ENCODE peak calls at places on chromosomes 11 and 22, in four cellular contexts. One of them, this sample, is unnamed.

GRCh38 chr11:129643031-129643721 is 172.5 kb upstream of the TMEM45B start:
- DNase-seq in A549: peak
- DNase-seq in cardiac septum: no peak
- DNase-seq in effector CD4-positive, alpha-beta T cell: no peak
- DNase-seq in this sample: no peak

GRCh38 chr11:109048098-109048497 is 373.9 kb upstream of the C11orf87 start:
- DNase-seq in A549: no peak
- DNase-seq in cardiac septum: no peak
- DNase-seq in effector CD4-positive, alpha-beta T cell: no peak
- DNase-seq in this sample: no peak

GRCh38 chr11:95884364-95884763 is 39.5 kb downstream of the MTMR2 start:
- DNase-seq in A549: no peak
- DNase-seq in cardiac septum: no peak
- DNase-seq in effector CD4-positive, alpha-beta T cell: no peak
- DNase-seq in this sample: no peak

GRCh38 chr11:67583319-67584204 is at the start of gene GSTP1:
- DNase-seq in A549: peak
- DNase-seq in cardiac septum: peak
- DNase-seq in effector CD4-positive, alpha-beta T cell: peak
- DNase-seq in this sample: peak

GRCh38 chr22:24102366-24103200 is 78.7 kb upstream of the SUSD2 start:
- DNase-seq in A549: no peak
- DNase-seq in cardiac septum: peak
- DNase-seq in effector CD4-positive, alpha-beta T cell: no peak
- DNase-seq in this sample: no peak

GRCh38 chr22:40325315-40325714 is 21.0 kb upstream of the ADSL start:
- DNase-seq in A549: no peak
- DNase-seq in cardiac septum: no peak
- DNase-seq in effector CD4-positive, alpha-beta T cell: peak
- DNase-seq in this sample: no peak

GRCh38 chr11:77660947-77661346 is 23.4 kb upstream of the CLNS1A start:
- DNase-seq in A549: no peak
- DNase-seq in cardiac septum: no peak
- DNase-seq in effector CD4-positive, alpha-beta T cell: no peak
- DNase-seq in this sample: no peak

GRCh38 chr11:27786864-27787263 is 86.6 kb upstream of the BDNF start:
- DNase-seq in A549: no peak
- DNase-seq in cardiac septum: no peak
- DNase-seq in effector CD4-positive, alpha-beta T cell: no peak
- DNase-seq in this sample: no peak

GRCh38 chr11:131099013-131099412 is 182.7 kb upstream of the SNX19 start:
- DNase-seq in A549: peak
- DNase-seq in cardiac septum: no peak
- DNase-seq in effector CD4-positive, alpha-beta T cell: no peak
- DNase-seq in this sample: no peak

GRCh38 chr22:39661842-39662676 is 91.5 kb downstream of the CACNA1I start:
- DNase-seq in A549: no peak
- DNase-seq in cardiac septum: no peak
- DNase-seq in effector CD4-positive, alpha-beta T cell: peak
- DNase-seq in this sample: no peak

GRCh38 chr11:108467091-108467823 is at the start of gene C11orf65:
- DNase-seq in A549: peak
- DNase-seq in cardiac septum: peak
- DNase-seq in effector CD4-positive, alpha-beta T cell: peak
- DNase-seq in this sample: peak

GRCh38 chr11:2663506-2663905 is 36.3 kb downstream of the KCNQ1OT1 start:
- DNase-seq in A549: no peak
- DNase-seq in cardiac septum: no peak
- DNase-seq in effector CD4-positive, alpha-beta T cell: no peak
- DNase-seq in this sample: no peak

GRCh38 chr11:126746443-126746842 is 254.1 kb downstream of the KIRREL3 start:
- DNase-seq in A549: no peak
- DNase-seq in cardiac septum: no peak
- DNase-seq in effector CD4-positive, alpha-beta T cell: no peak
- DNase-seq in this sample: no peak

GRCh38 chr11:2529636-2530035 is 84.8 kb downstream of the KCNQ1 start:
- DNase-seq in A549: no peak
- DNase-seq in cardiac septum: peak
- DNase-seq in effector CD4-positive, alpha-beta T cell: no peak
- DNase-seq in this sample: no peak

GRCh38 chr11:70323811-70324210 is 53.3 kb downstream of the PPFIA1 start:
- DNase-seq in A549: no peak
- DNase-seq in cardiac septum: no peak
- DNase-seq in effector CD4-positive, alpha-beta T cell: no peak
- DNase-seq in this sample: no peak

GRCh38 chr11:59184876-59185275 is 12.9 kb downstream of the DTX4 start:
- DNase-seq in A549: no peak
- DNase-seq in cardiac septum: no peak
- DNase-seq in effector CD4-positive, alpha-beta T cell: no peak
- DNase-seq in this sample: no peak

GRCh38 chr11:29159552-29160465 is 857.0 kb downstream of the KCNA4 start:
- DNase-seq in A549: peak
- DNase-seq in cardiac septum: no peak
- DNase-seq in effector CD4-positive, alpha-beta T cell: no peak
- DNase-seq in this sample: peak

GRCh38 chr11:86151188-86152005 is 82.5 kb upstream of the PICALM start:
- DNase-seq in A549: no peak
- DNase-seq in cardiac septum: peak
- DNase-seq in effector CD4-positive, alpha-beta T cell: no peak
- DNase-seq in this sample: peak

GRCh38 chr11:6667733-6668374 is 12.2 kb upstream of the DCHS1 start:
- DNase-seq in A549: peak
- DNase-seq in cardiac septum: no peak
- DNase-seq in effector CD4-positive, alpha-beta T cell: peak
- DNase-seq in this sample: no peak

GRCh38 chr22:44158766-44159165 is 22.0 kb upstream of the PARVG start:
- DNase-seq in A549: no peak
- DNase-seq in cardiac septum: no peak
- DNase-seq in effector CD4-positive, alpha-beta T cell: no peak
- DNase-seq in this sample: peak

GRCh38 chr11:112499153-112499907 is 238.7 kb upstream of the PLET1 start:
- DNase-seq in A549: no peak
- DNase-seq in cardiac septum: no peak
- DNase-seq in effector CD4-positive, alpha-beta T cell: no peak
- DNase-seq in this sample: no peak

GRCh38 chr22:20126284-20127029 is 5.1 kb upstream of the ZDHHC8 start:
- DNase-seq in A549: no peak
- DNase-seq in cardiac septum: no peak
- DNase-seq in effector CD4-positive, alpha-beta T cell: no peak
- DNase-seq in this sample: no peak

GRCh38 chr11:68020575-68020974 is 9.9 kb upstream of the NDUFS8 start:
- DNase-seq in A549: peak
- DNase-seq in cardiac septum: no peak
- DNase-seq in effector CD4-positive, alpha-beta T cell: no peak
- DNase-seq in this sample: no peak

GRCh38 chr22:38941488-38941987 is 15.9 kb upstream of the APOBEC3A start:
- DNase-seq in A549: no peak
- DNase-seq in cardiac septum: peak
- DNase-seq in effector CD4-positive, alpha-beta T cell: no peak
- DNase-seq in this sample: no peak

GRCh38 chr11:67031791-67032561 is 9.0 kb downstream of the SYT12 start:
- DNase-seq in A549: no peak
- DNase-seq in cardiac septum: no peak
- DNase-seq in effector CD4-positive, alpha-beta T cell: no peak
- DNase-seq in this sample: no peak

GRCh38 chr11:13927496-13927895 is 35.0 kb upstream of the SPON1 start:
- DNase-seq in A549: no peak
- DNase-seq in cardiac septum: no peak
- DNase-seq in effector CD4-positive, alpha-beta T cell: no peak
- DNase-seq in this sample: no peak

GRCh38 chr11:12019337-12019736 is 10.9 kb upstream of the DKK3 start:
- DNase-seq in A549: no peak
- DNase-seq in cardiac septum: no peak
- DNase-seq in effector CD4-positive, alpha-beta T cell: no peak
- DNase-seq in this sample: no peak

GRCh38 chr11:31237819-31238771 is 131.4 kb downstream of the DCDC1 start:
- DNase-seq in A549: peak
- DNase-seq in cardiac septum: no peak
- DNase-seq in effector CD4-positive, alpha-beta T cell: no peak
- DNase-seq in this sample: peak

GRCh38 chr11:86741489-86742435 is 58.6 kb upstream of the PRSS23 start:
- DNase-seq in A549: peak
- DNase-seq in cardiac septum: no peak
- DNase-seq in effector CD4-positive, alpha-beta T cell: no peak
- DNase-seq in this sample: no peak

GRCh38 chr22:42368379-42369249 is 63.6 kb downstream of the NFAM1 start:
- DNase-seq in A549: no peak
- DNase-seq in cardiac septum: no peak
- DNase-seq in effector CD4-positive, alpha-beta T cell: peak
- DNase-seq in this sample: no peak

GRCh38 chr22:21707677-21708076 is 27.9 kb downstream of the YPEL1 start:
- DNase-seq in A549: no peak
- DNase-seq in cardiac septum: no peak
- DNase-seq in effector CD4-positive, alpha-beta T cell: no peak
- DNase-seq in this sample: peak

GRCh38 chr22:36745301-36745995 is 30.5 kb downstream of the IFT27 start:
- DNase-seq in A549: no peak
- DNase-seq in cardiac septum: peak
- DNase-seq in effector CD4-positive, alpha-beta T cell: no peak
- DNase-seq in this sample: no peak

GRCh38 chr11:26623076-26623666 is 51.1 kb upstream of the MUC15 start:
- DNase-seq in A549: peak
- DNase-seq in cardiac septum: no peak
- DNase-seq in effector CD4-positive, alpha-beta T cell: no peak
- DNase-seq in this sample: no peak

This sample was measured in NCI-H446.